ENCODE peak calls at places on chromosome 3, in five cellular contexts. One of them, this sample, is unnamed.

GRCh38 chr3:142963266-142964149 is at the start of gene PAQR9:
- DNase-seq in aorta: no peak
- DNase-seq in BJ: no peak
- DNase-seq in lower lobe of right lung: no peak
- DNase-seq in SW 1271: no peak
- DNase-seq in this sample: no peak

GRCh38 chr3:188390775-188391443 is 237.0 kb downstream of the LPP start:
- DNase-seq in aorta: no peak
- DNase-seq in BJ: no peak
- DNase-seq in SW 1271: no peak
- DNase-seq in lower lobe of right lung: no peak
- DNase-seq in this sample: no peak

GRCh38 chr3:169402667-169403360 is 260.7 kb downstream of the MECOM start:
- DNase-seq in BJ: no peak
- DNase-seq in aorta: no peak
- DNase-seq in lower lobe of right lung: no peak
- DNase-seq in SW 1271: no peak
- DNase-seq in this sample: no peak

GRCh38 chr3:176950743-176951142 is 246.5 kb downstream of the TBL1XR1 start:
- DNase-seq in lower lobe of right lung: no peak
- DNase-seq in BJ: no peak
- DNase-seq in aorta: no peak
- DNase-seq in SW 1271: peak
- DNase-seq in this sample: no peak

GRCh38 chr3:49217688-49218470 is 46.5 kb downstream of the KLHDC8B start:
- DNase-seq in lower lobe of right lung: no peak
- DNase-seq in BJ: no peak
- DNase-seq in aorta: peak
- DNase-seq in SW 1271: no peak
- DNase-seq in this sample: no peak

GRCh38 chr3:126558336-126559071 is at the start of gene C3orf22:
- DNase-seq in BJ: no peak
- DNase-seq in SW 1271: no peak
- DNase-seq in lower lobe of right lung: no peak
- DNase-seq in aorta: peak
- DNase-seq in this sample: no peak

GRCh38 chr3:186097663-186098451 is 11.0 kb downstream of the ETV5 start:
- DNase-seq in SW 1271: no peak
- DNase-seq in aorta: peak
- DNase-seq in lower lobe of right lung: peak
- DNase-seq in BJ: no peak
- DNase-seq in this sample: no peak

GRCh38 chr3:194967126-194968117 is 281.7 kb downstream of the FAM43A start:
- DNase-seq in lower lobe of right lung: no peak
- DNase-seq in aorta: no peak
- DNase-seq in BJ: no peak
- DNase-seq in SW 1271: no peak
- DNase-seq in this sample: no peak

GRCh38 chr3:150249776-150250175 is 158.3 kb upstream of the TSC22D2 start:
- DNase-seq in aorta: no peak
- DNase-seq in BJ: no peak
- DNase-seq in lower lobe of right lung: no peak
- DNase-seq in SW 1271: no peak
- DNase-seq in this sample: no peak

GRCh38 chr3:55569033-55569518 is 82.0 kb upstream of the WNT5A start:
- DNase-seq in aorta: no peak
- DNase-seq in SW 1271: no peak
- DNase-seq in lower lobe of right lung: no peak
- DNase-seq in BJ: no peak
- DNase-seq in this sample: no peak

GRCh38 chr3:171320721-171321120 is 139.5 kb downstream of the TNIK start:
- DNase-seq in lower lobe of right lung: no peak
- DNase-seq in SW 1271: no peak
- DNase-seq in aorta: no peak
- DNase-seq in BJ: no peak
- DNase-seq in this sample: no peak

GRCh38 chr3:163878396-163878795 is 1199.9 kb downstream of the SI start:
- DNase-seq in BJ: no peak
- DNase-seq in aorta: no peak
- DNase-seq in SW 1271: no peak
- DNase-seq in lower lobe of right lung: no peak
- DNase-seq in this sample: no peak

GRCh38 chr3:53175613-53176537 is 14.9 kb downstream of the PRKCD start:
- DNase-seq in SW 1271: no peak
- DNase-seq in BJ: no peak
- DNase-seq in aorta: no peak
- DNase-seq in lower lobe of right lung: no peak
- DNase-seq in this sample: no peak

GRCh38 chr3:149382091-149382467 is 4.6 kb upstream of the TM4SF1 start:
- DNase-seq in SW 1271: no peak
- DNase-seq in aorta: no peak
- DNase-seq in BJ: no peak
- DNase-seq in lower lobe of right lung: no peak
- DNase-seq in this sample: no peak

This sample was measured in CD14-positive monocyte.